ENCODE peak calls at places on chromosomes 5 and 9, in four cellular contexts. B, I, P and V are unnamed samples.

GRCh38 chr9:84343111-84343521 is 2.6 kb upstream of the SLC28A3 start:
- DNase-seq in I (peak), P (no peak), B (no peak), V (no peak)

GRCh38 chr5:58080573-58080972 is 379.3 kb downstream of the PLK2 start:
- DNase-seq in I (no peak), P (no peak), B (no peak), V (peak)

GRCh38 chr9:125455876-125456275 is 194.2 kb downstream of the GAPVD1 start:
- DNase-seq in I (no peak), B (no peak), P (no peak), V (no peak)

GRCh38 chr5:154315196-154315595 is 124.7 kb downstream of the GALNT10 start:
- DNase-seq in B (no peak), P (no peak), I (no peak), V (no peak)

GRCh38 chr9:83800236-83801033 is 17.1 kb downstream of the GKAP1 start:
- DNase-seq in B (no peak), I (no peak), P (no peak), V (peak)

GRCh38 chr9:18447131-18447530 is 26.8 kb upstream of the ADAMTSL1 start:
- DNase-seq in P (no peak), B (no peak), I (no peak), V (no peak)

GRCh38 chr5:176564002-176564401 is 14.9 kb downstream of the CDHR2 start:
- DNase-seq in I (no peak), B (no peak), P (no peak), V (no peak)

GRCh38 chr9:22134390-22134789 is 125.3 kb upstream of the CDKN2B start:
- DNase-seq in P (no peak), B (no peak), I (no peak), V (no peak)

GRCh38 chr5:40166757-40167156 is 513.0 kb upstream of the PTGER4 start:
- DNase-seq in B (no peak), P (no peak), I (no peak), V (no peak)

GRCh38 chr5:105754056-105754455 is 1916.7 kb downstream of the EFNA5 start:
- DNase-seq in I (no peak), B (no peak), P (no peak), V (no peak)

GRCh38 chr9:82275531-82275930 is 287.0 kb downstream of the SPATA31D1 start:
- DNase-seq in B (no peak), P (no peak), I (no peak), V (no peak)

GRCh38 chr5:42547146-42547545 is 123.9 kb downstream of the GHR start:
- DNase-seq in I (no peak), P (no peak), B (no peak), V (peak)

GRCh38 chr9:34665381-34666250 is 3.2 kb upstream of the CCL27 start:
- DNase-seq in P (no peak), I (peak), B (peak), V (peak)

GRCh38 chr5:1336106-1336561 is 8.8 kb downstream of the CLPTM1L start:
- DNase-seq in P (no peak), B (no peak), I (no peak), V (no peak)

GRCh38 chr9:99463144-99463543 is 241.1 kb downstream of the SEC61B start:
- DNase-seq in P (no peak), I (no peak), B (no peak), V (no peak)

GRCh38 chr5:9498541-9499497 is 47.1 kb downstream of the SEMA5A start:
- DNase-seq in P (no peak), I (peak), B (peak), V (no peak)

GRCh38 chr5:154162475-154163217 is 27.9 kb upstream of the GALNT10 start:
- DNase-seq in B (no peak), P (no peak), I (no peak), V (no peak)

GRCh38 chr9:14314424-14314928 is 535 bp upstream of the NFIB start:
- DNase-seq in I (peak), B (peak), P (no peak), V (peak)

GRCh38 chr9:88270398-88270797 is 117.8 kb upstream of the SPIN1 start:
- DNase-seq in P (no peak), I (no peak), B (no peak), V (peak)

GRCh38 chr5:89263846-89264245 is 380.9 kb upstream of the MEF2C start:
- DNase-seq in I (no peak), B (no peak), P (no peak), V (no peak)

GRCh38 chr5:143168171-143168681 is 235.3 kb downstream of the NR3C1 start:
- DNase-seq in B (no peak), I (no peak), P (no peak), V (no peak)

GRCh38 chr5:154986151-154986550 is 27.4 kb upstream of the KIF4B start:
- DNase-seq in I (no peak), P (no peak), B (no peak), V (no peak)

GRCh38 chr5:154652746-154653417 is 102.3 kb upstream of the LARP1 start:
- DNase-seq in I (peak), P (no peak), B (no peak), V (no peak)

GRCh38 chr9:1262367-1262766 is 212.2 kb downstream of the DMRT2 start:
- DNase-seq in P (no peak), B (peak), I (no peak), V (no peak)

GRCh38 chr5:78816143-78816765 is 167.7 kb upstream of the LHFPL2 start:
- DNase-seq in B (no peak), I (no peak), P (no peak), V (no peak)

GRCh38 chr5:50550274-50550673 is 109.2 kb upstream of the EMB start:
- DNase-seq in P (no peak), I (no peak), B (no peak), V (no peak)

GRCh38 chr9:134167530-134167931 is 3.2 kb upstream of the RNU6ATAC start:
- DNase-seq in I (no peak), B (no peak), P (no peak), V (no peak)

GRCh38 chr5:52693279-52693678 is 94.4 kb upstream of the ITGA1 start:
- DNase-seq in I (no peak), B (peak), P (no peak), V (peak)

GRCh38 chr5:127068771-127069330 is 4.5 kb downstream of the C5orf63 start:
- DNase-seq in I (no peak), P (no peak), B (no peak), V (no peak)

GRCh38 chr5:101390317-101390908 is 487.3 kb upstream of the ST8SIA4 start:
- DNase-seq in P (peak), B (peak), I (peak), V (peak)

GRCh38 chr5:101393795-101394450 is 490.8 kb upstream of the ST8SIA4 start:
- DNase-seq in P (no peak), I (no peak), B (no peak), V (no peak)
- TF ChIP-seq EP300 in P (no peak), I (no peak), B (no peak), V (no peak)

GRCh38 chr5:125812631-125813030 is 610.6 kb upstream of the GRAMD2B start:
- DNase-seq in P (no peak), I (no peak), B (no peak), V (no peak)
- TF ChIP-seq USF2 in P (no peak), I (no peak), B (no peak), V (no peak)

DNA sequence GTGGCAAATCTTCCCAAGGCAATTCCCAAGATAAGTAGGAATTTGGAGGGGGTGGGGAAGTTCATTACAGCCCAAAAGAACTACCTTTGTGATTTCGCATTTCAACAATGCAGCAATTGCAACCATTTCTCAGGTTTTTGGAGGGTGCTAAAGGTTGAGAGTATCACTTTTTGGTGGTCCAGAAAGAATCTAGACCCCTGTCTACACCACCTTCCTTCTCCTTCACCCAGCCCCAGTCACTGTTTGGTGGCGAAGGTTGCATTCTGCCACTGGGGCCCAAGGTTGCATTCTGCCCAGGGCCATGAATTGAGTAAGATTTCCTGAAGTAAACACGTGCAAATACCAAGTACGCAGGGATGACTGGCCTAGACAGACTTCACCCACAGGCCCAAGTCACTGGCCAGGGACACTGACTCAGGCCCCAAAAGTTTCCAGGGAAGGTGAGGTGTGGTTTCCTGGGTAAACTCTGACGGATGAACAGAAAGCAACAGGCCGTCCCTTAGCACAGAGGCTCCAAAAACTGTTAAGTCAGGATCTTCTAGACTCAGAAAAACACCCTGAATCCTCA is 5.7 kb downstream of the PDE6A start:
- DNase-seq in B (no peak), I (peak), P (no peak), V (peak)
- TF ChIP-seq MYC in B (no peak), I (no peak), P (no peak), V (peak)

GRCh38 chr9:110156416-110156815 is 51.5 kb downstream of the C9orf152 start:
- DNase-seq in B (no peak), I (no peak), P (no peak), V (no peak)
- TF ChIP-seq EP300 in B (no peak), I (no peak), P (no peak), V (no peak)

GRCh38 chr9:128684325-128685021 is 4.5 kb upstream of the SET start:
- DNase-seq in I (peak), B (peak), P (peak), V (peak)

GRCh38 chr9:128684065-128684324 is 5.0 kb upstream of the SET start:
- DNase-seq in I (no peak), B (no peak), P (no peak), V (no peak)

GRCh38 chr9:128685022-128685332 is 4.0 kb upstream of the SET start:
- DNase-seq in I (no peak), B (peak), P (no peak), V (no peak)

GRCh38 chr9:128685636-128686489 is 3.2 kb upstream of the SET start:
- DNase-seq in I (no peak), B (no peak), P (no peak), V (no peak)

GRCh38 chr9:128683340-128684064 is 5.5 kb upstream of the SET start:
- DNase-seq in B (no peak), I (no peak), P (no peak), V (peak)
- TF ChIP-seq USF2 in B (no peak), I (no peak), P (no peak), V (no peak)

GRCh38 chr5:55691265-55692105 is 20.6 kb downstream of the SLC38A9 start:
- DNase-seq in B (peak), P (no peak), I (peak), V (peak)

GRCh38 chr5:55699041-55699688 is 13.0 kb downstream of the SLC38A9 start:
- DNase-seq in B (no peak), P (no peak), I (no peak), V (no peak)

GRCh38 chr5:55692106-55692417 is 20.1 kb downstream of the SLC38A9 start:
- DNase-seq in B (no peak), I (no peak), P (no peak), V (no peak)

GRCh38 chr5:55692509-55692908 is 19.6 kb downstream of the SLC38A9 start:
- DNase-seq in B (peak), I (no peak), P (no peak), V (no peak)

DNA sequence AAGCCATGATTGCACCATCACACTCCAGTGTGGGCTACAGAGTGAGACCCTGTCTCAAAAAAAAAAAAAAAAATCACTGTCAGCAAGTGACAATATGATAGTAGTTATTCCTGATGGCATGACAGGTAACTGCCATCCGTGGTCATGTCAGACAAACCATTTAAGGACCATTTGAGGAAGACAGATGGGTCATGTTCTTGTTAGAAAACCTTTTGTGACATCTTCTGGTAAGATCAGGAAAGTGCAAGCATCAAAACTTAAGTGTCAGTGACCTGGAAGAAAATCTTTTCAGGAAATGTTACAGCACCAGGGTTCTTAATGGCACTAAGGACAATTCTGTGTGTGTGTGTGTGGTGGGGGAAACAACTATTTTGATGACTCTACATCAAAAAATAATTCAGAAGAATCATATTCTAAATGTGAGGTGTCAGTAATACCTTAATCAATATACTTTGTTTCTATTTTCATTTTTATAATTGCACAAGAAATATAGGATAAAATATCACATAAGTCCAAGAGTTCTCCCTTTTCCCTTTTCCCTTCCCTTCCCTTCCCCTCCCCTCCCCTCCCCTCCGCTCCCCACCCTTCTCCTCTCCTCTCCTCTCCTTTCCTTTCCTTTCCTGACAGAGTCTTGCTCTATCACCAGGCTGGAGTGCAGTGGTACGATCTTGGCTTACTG is 17.8 kb downstream of the SLC38A9 start:
- DNase-seq in P (no peak), B (peak), I (no peak), V (peak)
- TF ChIP-seq MYC in P (no peak), B (no peak), I (no peak), V (no peak)

GRCh38 chr5:178068293-178068692 is 45.0 kb upstream of the N4BP3 start:
- DNase-seq in B (no peak), I (no peak), P (no peak), V (no peak)
- TF ChIP-seq EP300 in B (no peak), I (no peak), P (no peak), V (no peak)

GRCh38 chr9:132350861-132351315 is 3.9 kb downstream of the SETX start:
- DNase-seq in B (no peak), I (no peak), P (no peak), V (no peak)
- TF ChIP-seq USF2 in B (no peak), I (no peak), P (no peak), V (no peak)